ENCODE peak calls at places on chromosomes 5 and 9, in six cellular contexts. One of them, this sample, is unnamed.

GRCh38 chr5:10563940-10564837 is at the start of gene ANKRD33B:
- DNase-seq in sciatic nerve: peak
- DNase-seq in RWPE1: peak
- DNase-seq in activated naive CD4-positive, alpha-beta T cell: peak
- DNase-seq in neural crest cell: peak
- DNase-seq in stimulated activated CD8-positive, alpha-beta memory T cell treated with anti-CD3 and anti-CD28 coated beads, Interleukin-15, amount 100 ng/mL, for 1 hour: peak
- DNase-seq in this sample: peak

GRCh38 chr9:129482521-129483466 is 138.1 kb downstream of the C9orf50 start:
- DNase-seq in activated naive CD4-positive, alpha-beta T cell: no peak
- DNase-seq in neural crest cell: peak
- DNase-seq in sciatic nerve: peak
- DNase-seq in RWPE1: peak
- DNase-seq in stimulated activated CD8-positive, alpha-beta memory T cell treated with anti-CD3 and anti-CD28 coated beads, Interleukin-15, amount 100 ng/mL, for 1 hour: no peak
- DNase-seq in this sample: no peak

GRCh38 chr9:96078866-96079505 is 203.5 kb downstream of the ERCC6L2 start:
- DNase-seq in stimulated activated CD8-positive, alpha-beta memory T cell treated with anti-CD3 and anti-CD28 coated beads, Interleukin-15, amount 100 ng/mL, for 1 hour: no peak
- DNase-seq in activated naive CD4-positive, alpha-beta T cell: no peak
- DNase-seq in RWPE1: no peak
- DNase-seq in neural crest cell: no peak
- DNase-seq in sciatic nerve: no peak
- DNase-seq in this sample: no peak

GRCh38 chr9:108743901-108744371 is 111.8 kb downstream of the ACTL7B start:
- DNase-seq in sciatic nerve: no peak
- DNase-seq in stimulated activated CD8-positive, alpha-beta memory T cell treated with anti-CD3 and anti-CD28 coated beads, Interleukin-15, amount 100 ng/mL, for 1 hour: no peak
- DNase-seq in RWPE1: peak
- DNase-seq in neural crest cell: no peak
- DNase-seq in activated naive CD4-positive, alpha-beta T cell: no peak
- DNase-seq in this sample: no peak

GRCh38 chr9:134618823-134619454 is 22.7 kb upstream of the COL5A1 start:
- DNase-seq in neural crest cell: no peak
- DNase-seq in stimulated activated CD8-positive, alpha-beta memory T cell treated with anti-CD3 and anti-CD28 coated beads, Interleukin-15, amount 100 ng/mL, for 1 hour: no peak
- DNase-seq in activated naive CD4-positive, alpha-beta T cell: no peak
- DNase-seq in sciatic nerve: peak
- DNase-seq in RWPE1: no peak
- DNase-seq in this sample: no peak

GRCh38 chr9:121380941-121381340 is 10.9 kb upstream of the STOM start:
- DNase-seq in neural crest cell: no peak
- DNase-seq in stimulated activated CD8-positive, alpha-beta memory T cell treated with anti-CD3 and anti-CD28 coated beads, Interleukin-15, amount 100 ng/mL, for 1 hour: no peak
- DNase-seq in RWPE1: no peak
- DNase-seq in sciatic nerve: no peak
- DNase-seq in activated naive CD4-positive, alpha-beta T cell: no peak
- DNase-seq in this sample: no peak

GRCh38 chr9:99451121-99451606 is 229.1 kb downstream of the SEC61B start:
- DNase-seq in neural crest cell: no peak
- DNase-seq in RWPE1: no peak
- DNase-seq in stimulated activated CD8-positive, alpha-beta memory T cell treated with anti-CD3 and anti-CD28 coated beads, Interleukin-15, amount 100 ng/mL, for 1 hour: no peak
- DNase-seq in activated naive CD4-positive, alpha-beta T cell: no peak
- DNase-seq in sciatic nerve: no peak
- DNase-seq in this sample: no peak

GRCh38 chr9:69186841-69187611 is 12.9 kb downstream of the TJP2 start:
- DNase-seq in sciatic nerve: no peak
- DNase-seq in neural crest cell: no peak
- DNase-seq in RWPE1: peak
- DNase-seq in activated naive CD4-positive, alpha-beta T cell: no peak
- DNase-seq in stimulated activated CD8-positive, alpha-beta memory T cell treated with anti-CD3 and anti-CD28 coated beads, Interleukin-15, amount 100 ng/mL, for 1 hour: no peak
- DNase-seq in this sample: no peak

GRCh38 chr5:1152771-1153282 is 41.0 kb upstream of the SLC12A7 start:
- DNase-seq in RWPE1: no peak
- DNase-seq in neural crest cell: no peak
- DNase-seq in stimulated activated CD8-positive, alpha-beta memory T cell treated with anti-CD3 and anti-CD28 coated beads, Interleukin-15, amount 100 ng/mL, for 1 hour: no peak
- DNase-seq in sciatic nerve: no peak
- DNase-seq in activated naive CD4-positive, alpha-beta T cell: no peak
- DNase-seq in this sample: no peak

GRCh38 chr5:99900302-99900811 is 634.8 kb upstream of the FAM174A start:
- DNase-seq in sciatic nerve: no peak
- DNase-seq in RWPE1: peak
- DNase-seq in stimulated activated CD8-positive, alpha-beta memory T cell treated with anti-CD3 and anti-CD28 coated beads, Interleukin-15, amount 100 ng/mL, for 1 hour: no peak
- DNase-seq in activated naive CD4-positive, alpha-beta T cell: no peak
- DNase-seq in neural crest cell: no peak
- DNase-seq in this sample: no peak

GRCh38 chr5:127556609-127557348 is 39.3 kb downstream of the PRRC1 start:
- DNase-seq in neural crest cell: no peak
- DNase-seq in RWPE1: no peak
- DNase-seq in stimulated activated CD8-positive, alpha-beta memory T cell treated with anti-CD3 and anti-CD28 coated beads, Interleukin-15, amount 100 ng/mL, for 1 hour: no peak
- DNase-seq in sciatic nerve: no peak
- DNase-seq in activated naive CD4-positive, alpha-beta T cell: no peak
- DNase-seq in this sample: no peak

GRCh38 chr9:75065513-75065912 is 22.4 kb downstream of the NMRK1 start:
- DNase-seq in sciatic nerve: no peak
- DNase-seq in neural crest cell: no peak
- DNase-seq in activated naive CD4-positive, alpha-beta T cell: no peak
- DNase-seq in stimulated activated CD8-positive, alpha-beta memory T cell treated with anti-CD3 and anti-CD28 coated beads, Interleukin-15, amount 100 ng/mL, for 1 hour: no peak
- DNase-seq in RWPE1: no peak
- DNase-seq in this sample: no peak

GRCh38 chr5:126552614-126553013 is 42.4 kb downstream of the ALDH7A1 start:
- DNase-seq in RWPE1: no peak
- DNase-seq in activated naive CD4-positive, alpha-beta T cell: no peak
- DNase-seq in neural crest cell: no peak
- DNase-seq in sciatic nerve: no peak
- DNase-seq in stimulated activated CD8-positive, alpha-beta memory T cell treated with anti-CD3 and anti-CD28 coated beads, Interleukin-15, amount 100 ng/mL, for 1 hour: no peak
- DNase-seq in this sample: no peak

GRCh38 chr5:159286420-159287035 is 23.4 kb downstream of the UBLCP1 start:
- DNase-seq in stimulated activated CD8-positive, alpha-beta memory T cell treated with anti-CD3 and anti-CD28 coated beads, Interleukin-15, amount 100 ng/mL, for 1 hour: no peak
- DNase-seq in neural crest cell: no peak
- DNase-seq in RWPE1: no peak
- DNase-seq in activated naive CD4-positive, alpha-beta T cell: no peak
- DNase-seq in sciatic nerve: no peak
- DNase-seq in this sample: no peak

GRCh38 chr5:33303696-33304095 is 137.1 kb upstream of the TARS1 start:
- DNase-seq in activated naive CD4-positive, alpha-beta T cell: no peak
- DNase-seq in neural crest cell: no peak
- DNase-seq in RWPE1: no peak
- DNase-seq in stimulated activated CD8-positive, alpha-beta memory T cell treated with anti-CD3 and anti-CD28 coated beads, Interleukin-15, amount 100 ng/mL, for 1 hour: no peak
- DNase-seq in sciatic nerve: no peak
- DNase-seq in this sample: no peak

GRCh38 chr5:161442471-161442870 is 104.1 kb downstream of the GABRB2 start:
- DNase-seq in stimulated activated CD8-positive, alpha-beta memory T cell treated with anti-CD3 and anti-CD28 coated beads, Interleukin-15, amount 100 ng/mL, for 1 hour: no peak
- DNase-seq in sciatic nerve: no peak
- DNase-seq in RWPE1: no peak
- DNase-seq in neural crest cell: no peak
- DNase-seq in activated naive CD4-positive, alpha-beta T cell: no peak
- DNase-seq in this sample: no peak

GRCh38 chr5:16737620-16738364 is 121.0 kb upstream of the RETREG1 start:
- DNase-seq in stimulated activated CD8-positive, alpha-beta memory T cell treated with anti-CD3 and anti-CD28 coated beads, Interleukin-15, amount 100 ng/mL, for 1 hour: no peak
- DNase-seq in activated naive CD4-positive, alpha-beta T cell: no peak
- DNase-seq in neural crest cell: no peak
- DNase-seq in sciatic nerve: no peak
- DNase-seq in RWPE1: no peak
- DNase-seq in this sample: no peak

GRCh38 chr5:37771731-37772130 is 68.1 kb downstream of the GDNF start:
- DNase-seq in sciatic nerve: no peak
- DNase-seq in neural crest cell: no peak
- DNase-seq in RWPE1: peak
- DNase-seq in stimulated activated CD8-positive, alpha-beta memory T cell treated with anti-CD3 and anti-CD28 coated beads, Interleukin-15, amount 100 ng/mL, for 1 hour: no peak
- DNase-seq in activated naive CD4-positive, alpha-beta T cell: no peak
- DNase-seq in this sample: no peak

GRCh38 chr9:33471361-33471760 is 2.4 kb downstream of the NOL6 start:
- DNase-seq in stimulated activated CD8-positive, alpha-beta memory T cell treated with anti-CD3 and anti-CD28 coated beads, Interleukin-15, amount 100 ng/mL, for 1 hour: no peak
- DNase-seq in sciatic nerve: no peak
- DNase-seq in RWPE1: no peak
- DNase-seq in neural crest cell: no peak
- DNase-seq in activated naive CD4-positive, alpha-beta T cell: no peak
- DNase-seq in this sample: no peak

GRCh38 chr5:10452768-10453331 is 11.2 kb downstream of the ROPN1L start:
- DNase-seq in sciatic nerve: peak
- DNase-seq in activated naive CD4-positive, alpha-beta T cell: no peak
- DNase-seq in stimulated activated CD8-positive, alpha-beta memory T cell treated with anti-CD3 and anti-CD28 coated beads, Interleukin-15, amount 100 ng/mL, for 1 hour: no peak
- DNase-seq in neural crest cell: no peak
- DNase-seq in RWPE1: peak
- DNase-seq in this sample: peak

GRCh38 chr5:87081511-87082372 is 185.9 kb upstream of the RASA1 start:
- DNase-seq in sciatic nerve: no peak
- DNase-seq in activated naive CD4-positive, alpha-beta T cell: no peak
- DNase-seq in neural crest cell: no peak
- DNase-seq in RWPE1: no peak
- DNase-seq in stimulated activated CD8-positive, alpha-beta memory T cell treated with anti-CD3 and anti-CD28 coated beads, Interleukin-15, amount 100 ng/mL, for 1 hour: no peak
- DNase-seq in this sample: peak

GRCh38 chr5:73170522-73170921 is 2.5 kb upstream of the TMEM174 start:
- DNase-seq in activated naive CD4-positive, alpha-beta T cell: no peak
- DNase-seq in RWPE1: no peak
- DNase-seq in sciatic nerve: no peak
- DNase-seq in stimulated activated CD8-positive, alpha-beta memory T cell treated with anti-CD3 and anti-CD28 coated beads, Interleukin-15, amount 100 ng/mL, for 1 hour: no peak
- DNase-seq in neural crest cell: no peak
- DNase-seq in this sample: no peak

GRCh38 chr5:178386532-178386931 is 153.9 kb upstream of the PHYKPL start:
- DNase-seq in activated naive CD4-positive, alpha-beta T cell: no peak
- DNase-seq in neural crest cell: no peak
- DNase-seq in RWPE1: no peak
- DNase-seq in sciatic nerve: no peak
- DNase-seq in stimulated activated CD8-positive, alpha-beta memory T cell treated with anti-CD3 and anti-CD28 coated beads, Interleukin-15, amount 100 ng/mL, for 1 hour: no peak
- DNase-seq in this sample: no peak

GRCh38 chr9:70117835-70118319 is 74.2 kb downstream of the MAMDC2 start:
- DNase-seq in stimulated activated CD8-positive, alpha-beta memory T cell treated with anti-CD3 and anti-CD28 coated beads, Interleukin-15, amount 100 ng/mL, for 1 hour: no peak
- DNase-seq in neural crest cell: no peak
- DNase-seq in sciatic nerve: no peak
- DNase-seq in RWPE1: peak
- DNase-seq in activated naive CD4-positive, alpha-beta T cell: no peak
- DNase-seq in this sample: no peak

GRCh38 chr5:50301756-50302155 is 139.3 kb downstream of the EMB start:
- DNase-seq in neural crest cell: no peak
- DNase-seq in sciatic nerve: no peak
- DNase-seq in RWPE1: peak
- DNase-seq in stimulated activated CD8-positive, alpha-beta memory T cell treated with anti-CD3 and anti-CD28 coated beads, Interleukin-15, amount 100 ng/mL, for 1 hour: no peak
- DNase-seq in activated naive CD4-positive, alpha-beta T cell: no peak
- DNase-seq in this sample: no peak

GRCh38 chr5:118968925-118969375 is 19.4 kb downstream of the DTWD2 start:
- DNase-seq in neural crest cell: no peak
- DNase-seq in stimulated activated CD8-positive, alpha-beta memory T cell treated with anti-CD3 and anti-CD28 coated beads, Interleukin-15, amount 100 ng/mL, for 1 hour: no peak
- DNase-seq in sciatic nerve: no peak
- DNase-seq in RWPE1: no peak
- DNase-seq in activated naive CD4-positive, alpha-beta T cell: no peak
- DNase-seq in this sample: no peak

GRCh38 chr5:133006653-133007052 is 19.7 kb downstream of the ZCCHC10 start:
- DNase-seq in activated naive CD4-positive, alpha-beta T cell: no peak
- DNase-seq in neural crest cell: no peak
- DNase-seq in stimulated activated CD8-positive, alpha-beta memory T cell treated with anti-CD3 and anti-CD28 coated beads, Interleukin-15, amount 100 ng/mL, for 1 hour: no peak
- DNase-seq in sciatic nerve: no peak
- DNase-seq in RWPE1: no peak
- DNase-seq in this sample: no peak

GRCh38 chr9:79104216-79104615 is 467.5 kb upstream of the TLE4 start:
- DNase-seq in activated naive CD4-positive, alpha-beta T cell: no peak
- DNase-seq in sciatic nerve: no peak
- DNase-seq in stimulated activated CD8-positive, alpha-beta memory T cell treated with anti-CD3 and anti-CD28 coated beads, Interleukin-15, amount 100 ng/mL, for 1 hour: no peak
- DNase-seq in RWPE1: no peak
- DNase-seq in neural crest cell: no peak
- DNase-seq in this sample: no peak

GRCh38 chr5:17000296-17000939 is 64.3 kb upstream of the MYO10 start:
- DNase-seq in neural crest cell: no peak
- DNase-seq in stimulated activated CD8-positive, alpha-beta memory T cell treated with anti-CD3 and anti-CD28 coated beads, Interleukin-15, amount 100 ng/mL, for 1 hour: no peak
- DNase-seq in activated naive CD4-positive, alpha-beta T cell: no peak
- DNase-seq in sciatic nerve: no peak
- DNase-seq in RWPE1: peak
- DNase-seq in this sample: no peak

GRCh38 chr5:135386886-135387628 is 12.0 kb downstream of the MACROH2A1 start:
- DNase-seq in RWPE1: peak
- DNase-seq in activated naive CD4-positive, alpha-beta T cell: no peak
- DNase-seq in sciatic nerve: no peak
- DNase-seq in stimulated activated CD8-positive, alpha-beta memory T cell treated with anti-CD3 and anti-CD28 coated beads, Interleukin-15, amount 100 ng/mL, for 1 hour: no peak
- DNase-seq in neural crest cell: no peak
- DNase-seq in this sample: no peak

GRCh38 chr5:62779010-62779422 is 200.4 kb downstream of the LRRC70 start:
- DNase-seq in sciatic nerve: no peak
- DNase-seq in activated naive CD4-positive, alpha-beta T cell: no peak
- DNase-seq in RWPE1: peak
- DNase-seq in stimulated activated CD8-positive, alpha-beta memory T cell treated with anti-CD3 and anti-CD28 coated beads, Interleukin-15, amount 100 ng/mL, for 1 hour: no peak
- DNase-seq in neural crest cell: peak
- DNase-seq in this sample: peak

GRCh38 chr5:89255845-89256463 is 373.0 kb upstream of the MEF2C start:
- DNase-seq in activated naive CD4-positive, alpha-beta T cell: no peak
- DNase-seq in sciatic nerve: no peak
- DNase-seq in neural crest cell: no peak
- DNase-seq in RWPE1: peak
- DNase-seq in stimulated activated CD8-positive, alpha-beta memory T cell treated with anti-CD3 and anti-CD28 coated beads, Interleukin-15, amount 100 ng/mL, for 1 hour: no peak
- DNase-seq in this sample: no peak

GRCh38 chr5:170262061-170262764 is 29.4 kb downstream of the C5orf58 start:
- DNase-seq in stimulated activated CD8-positive, alpha-beta memory T cell treated with anti-CD3 and anti-CD28 coated beads, Interleukin-15, amount 100 ng/mL, for 1 hour: no peak
- DNase-seq in RWPE1: no peak
- DNase-seq in activated naive CD4-positive, alpha-beta T cell: no peak
- DNase-seq in neural crest cell: no peak
- DNase-seq in sciatic nerve: no peak
- DNase-seq in this sample: no peak

This sample was measured in stimulated activated naive B cell treated with anti-CD40 and anti-IgM and Interleukin-4, amounts not matched to agents 10 μg/mL and 1 μg/mL and 100 μg/mL, for 72 hours.